ENCODE peak calls at places on chromosomes 1 and 21, in seven cellular contexts. O is neural progenitor cell, F is hepatocyte, B is GM23338, Y is HCT116, N is PC-3, V is SK-N-SH. S is an unnamed sample.
A peak's percentile ranks its signal among the peaks of the same experiment; 100 is the strongest.

GRCh38 chr1:203858055-203858454 is 3.3 kb upstream of the SNRPE start:
- DNase-seq in O (no peak), F (peak; percentile 10), B (peak; percentile 16), Y (no peak), N (peak; percentile 79), V (no peak), S (no peak)

GRCh38 chr1:81834921-81835698 is 34.4 kb downstream of the ADGRL2 start:
- DNase-seq in O (peak; percentile 33), F (no peak), B (no peak), Y (no peak), N (no peak), V (no peak), S (no peak)

GRCh38 chr1:28480308-28480707 is 25.5 kb upstream of the RCC1 start:
- DNase-seq in O (no peak), F (no peak), B (no peak), Y (no peak), N (no peak), V (no peak), S (no peak)

GRCh38 chr1:182702826-182703524 is 18.6 kb upstream of the RGS8 start:
- DNase-seq in O (no peak), F (no peak), B (no peak), Y (no peak), N (no peak), V (peak; percentile 58), S (no peak)

GRCh38 chr1:8031176-8031785 is 5.2 kb upstream of the ERRFI1 start:
- DNase-seq in O (peak; percentile 47), F (peak; percentile 68), B (peak; percentile 49), Y (no peak), N (peak; percentile 76), V (peak; percentile 32), S (peak; percentile 37)

GRCh38 chr1:53321366-53321765 is 6.5 kb downstream of the LRP8 start:
- DNase-seq in O (peak; percentile 70), F (no peak), B (peak; percentile 82), Y (no peak), N (no peak), V (no peak), S (peak; percentile 52)

GRCh38 chr1:199246716-199247115 is 607.9 kb downstream of the PTPRC start:
- DNase-seq in O (no peak), F (no peak), B (no peak), Y (no peak), N (no peak), V (peak; percentile 8), S (no peak)

GRCh38 chr1:172041689-172042088 is 200.4 kb downstream of the DNM3 start:
- DNase-seq in O (no peak), F (peak; percentile 38), B (no peak), Y (peak; percentile 3), N (peak; percentile 72), V (peak; percentile 5), S (no peak)

GRCh38 chr1:244836598-244836997 is 1.1 kb downstream of the COX20 start:
- DNase-seq in O (no peak), F (no peak), B (no peak), Y (no peak), N (no peak), V (no peak), S (no peak)

GRCh38 chr1:92495392-92496066 is 8.8 kb upstream of the GFI1 start:
- DNase-seq in O (no peak), F (no peak), B (no peak), Y (no peak), N (no peak), V (no peak), S (no peak)

GRCh38 chr1:225498539-225499135 is 70.8 kb upstream of the LBR start:
- DNase-seq in O (no peak), F (no peak), B (no peak), Y (no peak), N (no peak), V (no peak), S (no peak)

GRCh38 chr1:2534775-2535387 is 4.8 kb upstream of the HES5 start:
- DNase-seq in O (no peak), F (peak; percentile 77), B (peak; percentile 40), Y (no peak), N (peak; percentile 97), V (no peak), S (peak; percentile 15)

GRCh38 chr1:204199579-204199978 is 3.3 kb upstream of the KISS1 start:
- DNase-seq in O (no peak), F (no peak), B (no peak), Y (no peak), N (no peak), V (no peak), S (no peak)

GRCh38 chr1:185837711-185838110 is 103.5 kb downstream of the HMCN1 start:
- DNase-seq in O (no peak), F (no peak), B (no peak), Y (no peak), N (no peak), V (no peak), S (no peak)

GRCh38 chr1:230849451-230850194 is 18.7 kb downstream of the C1orf198 start:
- DNase-seq in O (no peak), F (peak; percentile 35), B (no peak), Y (no peak), N (peak; percentile 92), V (no peak), S (no peak)

GRCh38 chr1:21927531-21928237 is 9.4 kb downstream of the HSPG2 start:
- DNase-seq in O (no peak), F (peak; percentile 88), B (no peak), Y (no peak), N (no peak), V (no peak), S (no peak)

GRCh38 chr1:24112381-24113169 is 640 bp upstream of the MYOM3 start:
- DNase-seq in O (peak; percentile 74), F (peak; percentile 88), B (peak; percentile 71), Y (peak; percentile 18), N (peak; percentile 74), V (peak; percentile 47), S (peak; percentile 50)

GRCh38 chr1:165570078-165570477 is 26.3 kb downstream of the LRRC52 start:
- DNase-seq in O (no peak), F (no peak), B (no peak), Y (no peak), N (no peak), V (no peak), S (no peak)

GRCh38 chr21:33518899-33519298 is 23.0 kb downstream of the GART start:
- DNase-seq in O (no peak), F (no peak), B (no peak), Y (no peak), N (no peak), V (no peak), S (no peak)

GRCh38 chr21:33522297-33522696 is 19.6 kb downstream of the GART start:
- DNase-seq in O (no peak), F (no peak), B (no peak), Y (no peak), N (no peak), V (no peak), S (no peak)

GRCh38 chr21:33522950-33523349 is 19.0 kb downstream of the GART start:
- DNase-seq in O (no peak), F (no peak), B (no peak), Y (no peak), N (no peak), V (no peak), S (no peak)
- TF ChIP-seq CTCF in O (no peak), F (no peak), B (no peak), Y (no peak), N (no peak), V (no peak), S (no peak)

GRCh38 chr1:64895500-64895899 is 70.8 kb downstream of the JAK1 start:
- DNase-seq in O (no peak), F (no peak), B (no peak), Y (no peak), N (no peak), V (no peak), S (peak; percentile 35)
- TF ChIP-seq EZH2phosphoT487 in O (no peak), F (no peak), B (no peak), Y (no peak), N (no peak), V (no peak), S (no peak)

DNA sequence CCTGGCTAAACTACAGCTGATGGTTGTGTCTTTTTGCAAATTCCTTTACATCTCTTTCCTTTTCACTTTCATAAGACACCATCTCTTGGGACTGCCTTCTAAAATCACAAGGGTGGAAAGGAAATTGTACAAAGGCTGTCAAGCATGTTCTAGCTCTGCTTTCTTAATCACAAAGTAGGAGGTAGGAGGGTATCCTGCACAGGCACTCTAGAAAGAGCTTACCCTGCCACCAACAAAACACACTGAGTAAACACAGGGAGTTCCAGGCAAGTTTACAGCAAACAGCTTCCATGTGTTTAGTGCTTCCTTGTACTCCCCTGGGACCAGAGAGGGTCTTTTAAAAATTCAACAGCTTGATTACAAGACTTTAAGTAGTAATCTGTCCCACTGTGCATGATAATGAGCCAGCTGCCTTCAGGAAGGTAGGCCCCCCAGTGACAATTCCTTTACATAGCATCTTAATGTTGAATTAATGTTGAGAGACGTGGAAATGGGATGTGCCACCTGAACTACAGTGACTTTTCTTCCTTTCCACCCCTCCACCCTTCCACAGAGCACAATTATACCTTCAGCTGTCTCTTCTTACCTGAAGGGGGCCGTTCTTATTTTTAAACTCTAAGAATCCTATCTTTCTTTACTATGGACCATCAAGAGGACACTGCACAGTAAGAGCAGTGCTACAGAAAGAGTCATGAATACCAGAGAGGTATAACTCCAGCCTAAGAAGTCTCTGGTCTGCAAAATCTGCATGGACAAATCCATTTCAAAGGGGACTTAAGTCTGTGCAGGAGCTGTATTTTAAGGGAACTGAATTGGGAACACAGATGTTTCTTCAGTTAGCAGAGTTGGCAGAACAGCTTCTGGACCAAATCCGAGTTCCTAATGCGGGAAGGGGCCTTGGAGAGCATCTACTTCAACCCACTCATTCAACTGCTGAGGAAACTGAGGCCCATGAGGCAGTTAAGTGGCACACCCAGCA is 2.2 kb downstream of the PLPP3 start:
- DNase-seq in O (peak; percentile 73), F (peak; percentile 64), B (peak; percentile 81), Y (peak; percentile 21), N (peak; percentile 58), V (peak; percentile 54), S (peak; percentile 57)
- H3K4me1 ChIP-seq in O (peaks cover 44% of the 10 kb centered on the region), F (peaks cover 36% of the 10 kb centered on the region), B (peaks cover 62% of the 10 kb centered on the region), Y (peaks cover 17% of the 10 kb centered on the region), N (peaks cover 46% of the 10 kb centered on the region), V (no peaks in the 10 kb centered on the region), S (peaks cover 64% of the 10 kb centered on the region)

DNA sequence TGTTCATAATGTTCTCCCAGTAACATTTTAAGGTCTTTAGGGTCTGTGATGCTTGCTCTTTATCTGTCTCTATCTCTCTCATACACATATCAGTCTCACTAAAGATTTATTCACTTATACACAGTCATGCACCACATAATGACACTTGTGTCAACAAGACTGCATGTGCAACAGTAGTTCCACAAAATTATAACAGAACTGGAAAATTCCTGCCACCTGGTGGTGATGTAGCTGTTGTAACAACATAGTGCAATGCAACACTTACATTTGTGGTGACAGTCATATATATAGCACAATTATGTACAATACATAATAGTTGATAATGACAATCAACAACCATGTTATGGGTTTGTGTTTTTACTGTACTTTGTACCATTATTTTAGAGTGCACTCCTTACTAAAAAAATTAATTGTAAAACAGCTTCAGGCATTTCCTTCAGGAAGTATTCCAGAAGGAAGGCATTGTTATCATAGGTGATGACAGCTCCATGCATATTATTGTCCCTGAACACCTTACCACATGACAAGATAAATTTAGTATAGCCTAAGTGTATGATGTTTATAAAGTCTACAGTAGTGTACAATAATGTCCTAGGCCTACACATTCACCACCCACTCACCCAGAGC is 8.1 kb downstream of the TDRD5 start:
- DNase-seq in O (peak; percentile 55), F (peak; percentile 59), B (peak; percentile 45), Y (peak; percentile 44), N (peak; percentile 71), V (no peak), S (peak; percentile 85)
- TF ChIP-seq CTCF in O (peak; percentile 65), F (peak; percentile 59), B (peak; percentile 67), Y (peak; percentile 56), N (peak; percentile 65), V (peak; percentile 51), S (peak; percentile 95)

GRCh38 chr21:38333290-38334272 is 76.8 kb downstream of the KCNJ15 start:
- DNase-seq in O (no peak), F (no peak), B (peak; percentile 37), Y (no peak), N (no peak), V (no peak), S (no peak)
- TF ChIP-seq EZH2phosphoT487 in O (no peak), F (no peak), B (no peak), Y (no peak), N (no peak), V (no peak), S (no peak)

S was measured in OCI-LY7.